ENCODE peak calls at places on chromosomes 4 and X, in five cellular contexts. M is activated B cell treated with CpG ODN at 0.5 μM for 24 hours, U is uterus, E is choroid plexus epithelial cell, A is foreskin fibroblast. T is an unnamed sample.

GRCh38 chr4:156615066-156615514 is 356.5 kb downstream of the PDGFC start:
- DNase-seq in M (no peak), U (no peak), E (peak; percentile 98), A (peak; percentile 81), T (peak; percentile 92)

GRCh38 chr4:77215107-77215506 is 58.1 kb downstream of the CCNG2 start:
- DNase-seq in E (no peak), A (no peak), M (no peak), U (no peak), T (no peak)

GRCh38 chr4:98692411-98692810 is 34.0 kb upstream of the TSPAN5 start:
- DNase-seq in A (no peak), M (no peak), U (no peak), E (no peak), T (no peak)

GRCh38 chr4:147683172-147683571 is 791 bp downstream of the PRMT9 start:
- DNase-seq in U (no peak), E (peak; percentile 52), A (peak; percentile 21), M (no peak), T (no peak)

GRCh38 chr4:81215219-81215892 is at the start of gene PRKG2:
- DNase-seq in M (no peak), A (no peak), E (peak; percentile 73), U (no peak), T (no peak)

GRCh38 chr4:13541720-13542576 is 2.4 kb downstream of the NKX3-2 start:
- DNase-seq in U (no peak), E (no peak), A (no peak), M (peak; percentile 32), T (no peak)

GRCh38 chr4:21090098-21090666 is 389.9 kb downstream of the PACRGL start:
- DNase-seq in M (no peak), E (no peak), A (no peak), U (no peak), T (no peak)

GRCh38 chr4:153792007-153792892 is 3.4 kb upstream of the SFRP2 start:
- DNase-seq in E (peak; percentile 37), M (no peak), U (peak; percentile 41), A (peak; percentile 49), T (no peak)

GRCh38 chr4:116180056-116180690 is 905.2 kb downstream of the TRAM1L1 start:
- DNase-seq in E (peak; percentile 15), A (no peak), U (no peak), M (no peak), T (peak; percentile 1)

GRCh38 chr4:120049732-120050494 is 16.7 kb downstream of the MAD2L1 start:
- DNase-seq in E (peak; percentile 92), U (peak; percentile 72), A (peak; percentile 85), M (peak; percentile 30), T (peak; percentile 79)

GRCh38 chr4:176671532-176671931 is 121.2 kb downstream of the VEGFC start:
- DNase-seq in E (peak; percentile 8), U (peak; percentile 67), M (no peak), A (no peak), T (no peak)

GRCh38 chr4:83285022-83285387 is 407 bp upstream of the COQ2 start:
- DNase-seq in M (no peak), A (peak; percentile 47), U (no peak), E (peak; percentile 74), T (no peak)

GRCh38 chrX:67543818-67544217 is at the start of gene AR:
- DNase-seq in M (no peak), E (peak; percentile 37), A (peak; percentile 77), U (peak; percentile 79), T (peak; percentile 28)

GRCh38 chr4:53674891-53675290 is 83.6 kb upstream of the LNX1 start:
- DNase-seq in E (no peak), M (no peak), U (no peak), A (no peak), T (no peak)

GRCh38 chrX:71163010-71163409 is 18.4 kb downstream of the NLGN3 start:
- DNase-seq in A (no peak), E (no peak), U (no peak), M (no peak), T (no peak)

GRCh38 chr4:89572224-89572858 is 264.6 kb downstream of the SNCA start:
- DNase-seq in U (no peak), E (peak; percentile 53), M (no peak), A (no peak), T (peak; percentile 6)

GRCh38 chr4:25750874-25751273 is 95.2 kb downstream of the SLC34A2 start:
- DNase-seq in E (no peak), A (no peak), U (no peak), M (no peak), T (no peak)

GRCh38 chrX:46574941-46575381 is 1.4 kb downstream of the CHST7 start:
- DNase-seq in U (no peak), M (peak; percentile 30), E (peak; percentile 27), A (peak; percentile 21), T (no peak)

GRCh38 chr4:108107729-108108382 is 60.9 kb downstream of the LEF1 start:
- DNase-seq in U (no peak), A (no peak), M (no peak), E (no peak), T (no peak)

GRCh38 chr4:106418444-106418843 is 49.9 kb upstream of the GIMD1 start:
- DNase-seq in M (no peak), E (no peak), U (no peak), A (no peak), T (no peak)

GRCh38 chrX:46788902-46789301 is 30.0 kb upstream of the SLC9A7 start:
- DNase-seq in A (peak; percentile 70), U (no peak), M (no peak), E (peak; percentile 46), T (no peak)

GRCh38 chr4:147860960-147861359 is 129.1 kb downstream of the ARHGAP10 start:
- DNase-seq in A (no peak), E (no peak), U (no peak), M (no peak), T (no peak)

GRCh38 chrX:11395859-11396258 is 102.6 kb downstream of the AMELX start:
- DNase-seq in E (peak; percentile 31), A (no peak), U (no peak), M (no peak), T (no peak)

GRCh38 chr4:98673978-98674377 is 15.6 kb upstream of the TSPAN5 start:
- DNase-seq in E (no peak), U (no peak), M (no peak), A (no peak), T (no peak)

GRCh38 chr4:5399790-5400421 is 308.5 kb downstream of the EVC2 start:
- DNase-seq in M (no peak), A (no peak), U (no peak), E (peak; percentile 64), T (peak; percentile 19)

GRCh38 chr4:3250438-3250955 is 1.5 kb downstream of the MSANTD1 start:
- DNase-seq in U (no peak), M (no peak), A (no peak), E (no peak), T (no peak)

GRCh38 chr4:118757761-118758213 is 72.6 kb downstream of the METTL14 start:
- DNase-seq in E (peak; percentile 95), U (no peak), A (peak; percentile 38), M (no peak), T (no peak)

GRCh38 chr4:15897577-15897976 is 41.0 kb downstream of the FGFBP1 start:
- DNase-seq in A (no peak), U (no peak), M (no peak), E (no peak), T (no peak)

GRCh38 chrX:136447968-136448367 is 39.8 kb upstream of the BRS3 start:
- DNase-seq in A (no peak), M (no peak), U (no peak), E (no peak), T (no peak)

GRCh38 chrX:131747173-131747572 is 203.3 kb downstream of the OR13H1 start:
- DNase-seq in A (no peak), E (no peak), M (no peak), U (peak; percentile 76), T (peak; percentile 84)
- TF ChIP-seq CTCF in A (no peak), E (no peak), M (no peak), U (peak; percentile 37), T (peak; percentile 54)

GRCh38 chrX:24097741-24098140 is 43.0 kb downstream of the EIF2S3 start:
- DNase-seq in E (no peak), M (no peak), U (no peak), A (no peak), T (peak; percentile 26)

GRCh38 chrX:24100713-24101112 is 46.0 kb downstream of the EIF2S3 start:
- DNase-seq in M (no peak), E (peak; percentile 57), U (no peak), A (peak; percentile 24), T (no peak)

GRCh38 chrX:24098932-24099331 is 44.2 kb downstream of the EIF2S3 start:
- DNase-seq in E (no peak), A (no peak), U (no peak), M (no peak), T (no peak)

GRCh38 chrX:24093746-24094145 is 39.0 kb downstream of the EIF2S3 start:
- DNase-seq in E (no peak), U (no peak), M (no peak), A (no peak), T (no peak)

DNA sequence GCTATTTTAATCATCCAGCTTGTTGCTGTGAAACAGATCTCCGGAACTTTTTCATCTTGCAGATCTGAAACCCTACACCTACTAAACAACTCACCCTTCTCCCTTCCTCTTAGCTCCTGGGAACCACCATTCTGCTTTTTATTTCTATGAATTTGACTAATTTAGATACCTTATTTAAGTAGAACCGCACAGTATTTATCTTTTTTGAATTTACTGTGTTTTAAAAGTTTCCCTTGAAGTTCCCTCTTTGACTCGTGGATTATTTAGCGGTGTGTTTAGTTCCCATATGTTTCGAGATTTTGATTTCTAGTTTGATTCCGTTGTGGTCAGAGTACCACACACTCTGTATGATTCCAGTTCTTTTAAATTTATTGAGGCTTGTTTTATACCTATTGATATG is 44.6 kb downstream of the EIF2S3 start:
- DNase-seq in U (no peak), E (peak; percentile 14), A (no peak), M (no peak), T (no peak)
- TF ChIP-seq CTCF in U (no peak), E (no peak), A (no peak), M (no peak), T (no peak)

DNA sequence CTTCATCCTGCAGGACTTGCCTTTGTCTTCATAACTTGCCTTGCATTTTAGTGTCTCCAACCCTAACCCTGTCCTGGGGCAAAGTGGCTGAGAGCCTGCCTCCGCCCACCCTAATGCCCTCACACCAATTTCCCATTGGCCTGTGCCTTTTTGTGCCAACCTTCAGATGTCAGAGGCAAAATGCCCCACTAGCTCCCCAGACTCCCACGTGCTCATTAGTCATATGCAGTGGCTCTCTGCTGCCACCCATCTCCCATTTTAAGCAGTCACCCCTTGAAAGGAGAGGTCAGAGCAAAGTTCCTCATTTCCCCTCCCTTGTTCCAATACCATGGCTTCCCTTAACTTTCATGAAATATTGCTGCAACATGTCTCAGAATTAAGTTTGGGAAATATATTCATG is 74.8 kb upstream of the PASD1 start:
- DNase-seq in A (no peak), E (peak; percentile 1), M (no peak), U (no peak), T (no peak)
- TF ChIP-seq CTCF in A (no peak), E (peak; percentile 34), M (no peak), U (no peak), T (no peak)

GRCh38 chr4:180058731-180059215 is 2184.4 kb upstream of the TENM3 start:
- DNase-seq in E (peak; percentile 16), U (no peak), A (no peak), M (no peak), T (no peak)

GRCh38 chr4:180057891-180058643 is 2185.1 kb upstream of the TENM3 start:
- DNase-seq in M (no peak), A (no peak), E (peak; percentile 12), U (no peak), T (no peak)

GRCh38 chr4:180059216-180059881 is 2183.9 kb upstream of the TENM3 start:
- DNase-seq in E (no peak), U (no peak), M (no peak), A (no peak), T (no peak)

GRCh38 chr4:180060159-180060889 is 2182.9 kb upstream of the TENM3 start:
- DNase-seq in U (no peak), E (peak; percentile 12), M (no peak), A (no peak), T (no peak)

GRCh38 chr4:180057198-180057821 is 2185.9 kb upstream of the TENM3 start:
- DNase-seq in A (no peak), M (no peak), U (no peak), E (no peak), T (no peak)
- TF ChIP-seq CTCF in A (no peak), M (no peak), U (no peak), E (no peak), T (no peak)

T was measured in astrocyte of the cerebellum.